ENCODE peak calls at places on chromosomes 13 and 19, in five cellular contexts. J is PC-3, T is fibroblast of lung, R is neuronal stem cell, U is Karpas-422. P is an unnamed sample. For H3K4me1 and H3K9me3, the result is how much of the 10 kb centered on the place peaks cover.

GRCh38 chr13:65966991-65967451 is 1263.1 kb downstream of the PCDH9 start:
- DNase-seq in J (peak), T (peak), U (peak), R (no peak), P (peak)

GRCh38 chr19:16100524-16100923 is 11.2 kb upstream of the RAB8A start:
- DNase-seq in J (no peak), U (no peak), T (no peak), R (no peak), P (no peak)

GRCh38 chr13:40440990-40441820 is 225.2 kb downstream of the FOXO1 start:
- DNase-seq in T (peak), U (no peak), J (no peak), R (no peak), P (peak)

GRCh38 chr19:51783373-51783772 is 11.6 kb upstream of the FPR3 start:
- DNase-seq in U (peak), T (no peak), J (peak), R (no peak), P (peak)

GRCh38 chr13:75929074-75929473 is 292.9 kb downstream of the LMO7 start:
- DNase-seq in T (no peak), U (no peak), J (peak), R (no peak), P (no peak)

GRCh38 chr19:51195616-51196015 is 29.3 kb upstream of the CD33 start:
- DNase-seq in J (no peak), T (no peak), R (no peak), U (no peak), P (no peak)

GRCh38 chr19:27774337-27774736 is 1438.6 kb downstream of the UQCRFS1 start:
- DNase-seq in J (peak), U (peak), T (no peak), R (no peak), P (peak)

GRCh38 chr19:37928527-37929286 is 21.7 kb downstream of the SIPA1L3 start:
- DNase-seq in R (no peak), J (no peak), U (peak), T (no peak), P (no peak)

GRCh38 chr19:41421314-41421713 is 5.9 kb downstream of the B3GNT8 start:
- DNase-seq in T (no peak), U (no peak), R (no peak), J (no peak), P (no peak)

GRCh38 chr13:113051641-113052040 is 54.0 kb upstream of the F7 start:
- DNase-seq in R (no peak), T (no peak), U (no peak), J (no peak), P (no peak)

GRCh38 chr19:56321254-56321980 is 6.8 kb upstream of the ZSCAN5A start:
- DNase-seq in T (no peak), R (no peak), U (no peak), J (no peak), P (no peak)

GRCh38 chr19:5697022-5697889 is 7.2 kb downstream of the RPL36 start:
- DNase-seq in R (no peak), T (no peak), U (peak), J (no peak), P (no peak)

GRCh38 chr13:28820099-28821051 is at the start of gene MTUS2:
- DNase-seq in R (peak), U (no peak), T (no peak), J (no peak), P (peak)

DNA sequence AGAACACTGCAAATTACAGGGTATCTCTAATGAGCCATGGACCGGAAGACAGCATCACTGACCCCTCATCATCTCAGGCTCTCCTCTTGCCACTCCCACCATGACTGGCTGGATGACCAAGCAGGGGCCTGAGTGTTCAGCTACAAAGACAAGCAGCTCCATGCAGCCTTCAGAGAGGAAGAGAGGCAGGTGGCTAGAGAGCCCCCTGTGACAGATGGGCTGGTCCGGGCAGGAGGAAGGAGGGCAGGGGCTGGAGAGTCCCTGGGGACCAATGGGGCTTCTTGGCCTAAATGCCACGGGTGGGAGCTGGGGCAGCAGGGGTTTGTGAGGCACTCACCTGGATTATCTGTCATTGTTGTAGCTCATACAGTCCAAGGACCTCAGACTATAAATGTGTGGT is 12.8 kb upstream of the RASA3 start:
- DNase-seq in J (no peak), T (no peak), R (no peak), U (no peak), P (no peak)
- H3K4me1 ChIP-seq in J (under half), T (under half), R (under half), U (under half), P (under half)

GRCh38 chr13:48154671-48155070 is 59.8 kb upstream of the MED4 start:
- DNase-seq in J (no peak), T (no peak), R (no peak), U (no peak), P (no peak)

GRCh38 chr13:48151343-48151742 is 56.4 kb upstream of the MED4 start:
- DNase-seq in J (no peak), U (peak), R (no peak), T (no peak), P (no peak)

GRCh38 chr13:48151766-48152165 is 56.9 kb upstream of the MED4 start:
- DNase-seq in U (no peak), J (no peak), R (no peak), T (no peak), P (no peak)

GRCh38 chr13:48155850-48156249 is 60.9 kb upstream of the MED4 start:
- DNase-seq in R (no peak), U (no peak), T (peak), J (peak), P (peak)

GRCh38 chr13:48153186-48153585 is 58.3 kb upstream of the MED4 start:
- DNase-seq in T (no peak), R (no peak), J (no peak), U (no peak), P (no peak)
- H3K9me3 ChIP-seq in T (under half), R (under half), J (under half), U (under half), P (under half)

GRCh38 chr19:531753-532571 is at the start of gene CDC34:
- DNase-seq in R (no peak), T (no peak), U (peak), J (no peak), P (peak)
- H2AFZ ChIP-seq in R (peak), T (peak), U (peak), J (peak), P (peak)

GRCh38 chr13:77022341-77022740 is 4.6 kb downstream of the FBXL3 start:
- DNase-seq in J (no peak), U (no peak), T (no peak), R (no peak), P (peak)
- H3K4me1 ChIP-seq in J (under half), U (half or more), T (under half), R (under half), P (half or more)

DNA sequence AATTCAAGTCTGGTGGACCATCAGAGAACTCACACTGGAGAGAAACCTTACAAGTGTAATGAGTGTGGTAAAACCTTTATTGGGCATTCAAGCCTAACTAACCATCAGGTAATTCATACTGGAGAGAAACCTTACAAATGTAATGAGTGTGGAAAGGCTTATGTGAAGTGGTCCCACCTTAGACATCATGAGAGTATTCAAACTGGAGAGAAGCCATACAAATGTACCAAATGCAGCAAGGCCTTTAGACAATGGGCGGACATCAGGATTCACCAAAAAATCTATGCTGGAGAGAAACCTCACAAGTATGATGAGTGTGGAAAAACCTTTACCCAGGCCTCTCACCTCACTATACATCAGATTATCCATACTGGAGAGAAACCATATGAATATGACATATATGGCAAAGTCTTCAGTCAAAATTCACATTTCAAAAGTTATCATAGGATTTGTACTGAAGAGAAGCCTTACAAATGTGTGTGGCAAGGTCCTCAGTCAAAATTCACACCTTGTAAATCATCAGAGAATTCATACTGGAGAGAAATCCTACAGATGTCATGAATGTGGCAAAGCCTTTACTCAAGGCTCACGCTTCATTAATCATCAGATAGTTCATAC is 19.7 kb upstream of the ZNF665 start:
- DNase-seq in R (no peak), U (no peak), J (peak), T (no peak), P (no peak)
- H3K9me3 ChIP-seq in R (under half), U (half or more), J (half or more), T (under half), P (under half)

GRCh38 chr13:36526897-36527296 is 94.6 kb downstream of the CCNA1 start:
- DNase-seq in R (no peak), J (peak), U (no peak), T (no peak), P (no peak)

GRCh38 chr13:36530861-36531590 is 98.7 kb downstream of the CCNA1 start:
- DNase-seq in R (no peak), U (no peak), T (no peak), J (no peak), P (no peak)

GRCh38 chr13:36531746-36532486 is 99.6 kb downstream of the CCNA1 start:
- DNase-seq in U (no peak), T (no peak), R (no peak), J (peak), P (no peak)

GRCh38 chr13:36528105-36528504 is 95.8 kb downstream of the CCNA1 start:
- DNase-seq in T (no peak), R (no peak), U (no peak), J (no peak), P (no peak)

GRCh38 chr13:36530050-36530789 is 97.9 kb downstream of the CCNA1 start:
- DNase-seq in U (no peak), J (peak), T (no peak), R (no peak), P (no peak)
- H2AFZ ChIP-seq in U (no peak), J (no peak), T (no peak), R (no peak), P (no peak)

GRCh38 chr19:34179066-34179465 is 6.8 kb downstream of the LSM14A start:
- DNase-seq in U (no peak), R (no peak), T (no peak), J (no peak), P (peak)
- H3K4me1 ChIP-seq in U (half or more), R (under half), T (under half), J (half or more), P (half or more)